ENCODE peak calls at places on chromosome 18, in eight cellular contexts. D, F, L, E, G, X, V and H are unnamed samples.

GRCh38 chr18:80040515-80040914 is 6.3 kb downstream of the RBFA start:
- DNase-seq in D (no peak), V (no peak), F (no peak), X (no peak), G (no peak), L (no peak), E (no peak), H (no peak)

GRCh38 chr18:49572935-49573334 is 11.1 kb downstream of the LIPG start:
- DNase-seq in L (no peak), G (no peak), F (no peak), X (no peak), V (peak), E (no peak), D (peak), H (no peak)

GRCh38 chr18:75208055-75208835 is 694 bp downstream of the PTGR3 start:
- DNase-seq in V (no peak), X (peak), D (peak), L (peak), G (peak), E (no peak), F (no peak), H (peak)

GRCh38 chr18:49915352-49915751 is 102.0 kb upstream of the ACAA2 start:
- DNase-seq in E (no peak), L (no peak), F (no peak), X (no peak), D (no peak), G (no peak), V (no peak), H (no peak)

GRCh38 chr18:22846088-22846683 is 86.9 kb upstream of the RBBP8 start:
- DNase-seq in L (no peak), V (no peak), G (no peak), X (no peak), E (no peak), D (no peak), F (no peak), H (peak)

GRCh38 chr18:21799706-21800105 is 59.1 kb downstream of the MIB1 start:
- DNase-seq in L (no peak), V (no peak), F (no peak), X (no peak), D (no peak), G (no peak), E (no peak), H (no peak)

GRCh38 chr18:37889963-37890362 is 324.4 kb upstream of the CELF4 start:
- DNase-seq in L (no peak), V (no peak), E (no peak), F (no peak), X (no peak), D (no peak), G (no peak), H (no peak)

GRCh38 chr18:28771849-28772248 is 594.9 kb upstream of the CDH2 start:
- DNase-seq in L (no peak), F (no peak), X (no peak), D (no peak), E (no peak), G (no peak), V (no peak), H (no peak)

GRCh38 chr18:58892536-58892935 is 27.9 kb downstream of the ZNF532 start:
- DNase-seq in F (no peak), L (no peak), E (no peak), V (no peak), X (no peak), G (no peak), D (no peak), H (no peak)

GRCh38 chr18:58097127-58097906 is 53.3 kb downstream of the NEDD4L start:
- DNase-seq in X (peak), D (no peak), F (no peak), L (no peak), E (no peak), V (no peak), G (no peak), H (no peak)

GRCh38 chr18:26503382-26503781 is 45.0 kb downstream of the KCTD1 start:
- DNase-seq in L (no peak), E (no peak), X (no peak), F (no peak), G (no peak), D (no peak), V (no peak), H (no peak)

GRCh38 chr18:23738151-23738550 is 48.9 kb downstream of the LAMA3 start:
- DNase-seq in F (no peak), D (no peak), G (no peak), L (no peak), X (no peak), V (no peak), E (no peak), H (no peak)

GRCh38 chr18:57859314-57859713 is 56.2 kb upstream of the ATP8B1 start:
- DNase-seq in D (no peak), G (peak), L (no peak), V (no peak), F (no peak), E (no peak), X (peak), H (peak)

GRCh38 chr18:41126541-41127235 is 828.3 kb upstream of the PIK3C3 start:
- DNase-seq in D (no peak), E (no peak), L (no peak), V (no peak), F (peak), G (no peak), X (no peak), H (no peak)

GRCh38 chr18:3525870-3526420 is 76.0 kb downstream of the TGIF1 start:
- DNase-seq in D (peak), X (no peak), G (no peak), L (no peak), E (no peak), V (no peak), F (no peak), H (peak)

GRCh38 chr18:49811151-49811938 is 2.0 kb downstream of the ACAA2 start:
- DNase-seq in G (no peak), V (no peak), X (no peak), L (no peak), E (no peak), F (no peak), D (no peak), H (no peak)

GRCh38 chr18:75053028-75053624 is 155.8 kb downstream of the PTGR3 start:
- DNase-seq in L (no peak), E (no peak), D (no peak), F (no peak), V (no peak), G (no peak), X (no peak), H (no peak)

GRCh38 chr18:79682896-79683625 is 3.5 kb downstream of the CTDP1 start:
- DNase-seq in L (no peak), V (no peak), G (no peak), F (no peak), E (no peak), D (no peak), X (no peak), H (no peak)

GRCh38 chr18:56267334-56267733 is 371.1 kb downstream of the TXNL1 start:
- DNase-seq in D (no peak), X (no peak), L (no peak), V (no peak), F (no peak), E (no peak), G (no peak), H (no peak)

GRCh38 chr18:74006160-74006559 is 141.5 kb downstream of the FBXO15 start:
- DNase-seq in X (no peak), G (no peak), L (no peak), F (no peak), E (no peak), V (no peak), D (no peak), H (no peak)

GRCh38 chr18:59902180-59902992 is 2.6 kb downstream of the PMAIP1 start:
- DNase-seq in E (no peak), F (no peak), X (no peak), V (no peak), D (no peak), G (no peak), L (no peak), H (no peak)

GRCh38 chr18:2657788-2658458 is 2.4 kb downstream of the SMCHD1 start:
- DNase-seq in V (no peak), E (peak), X (no peak), D (no peak), L (no peak), G (no peak), F (no peak), H (peak)

GRCh38 chr18:63953811-63954210 is 4.7 kb downstream of the HMSD start:
- DNase-seq in V (no peak), D (no peak), E (no peak), G (no peak), F (no peak), X (no peak), L (no peak), H (no peak)

DNA sequence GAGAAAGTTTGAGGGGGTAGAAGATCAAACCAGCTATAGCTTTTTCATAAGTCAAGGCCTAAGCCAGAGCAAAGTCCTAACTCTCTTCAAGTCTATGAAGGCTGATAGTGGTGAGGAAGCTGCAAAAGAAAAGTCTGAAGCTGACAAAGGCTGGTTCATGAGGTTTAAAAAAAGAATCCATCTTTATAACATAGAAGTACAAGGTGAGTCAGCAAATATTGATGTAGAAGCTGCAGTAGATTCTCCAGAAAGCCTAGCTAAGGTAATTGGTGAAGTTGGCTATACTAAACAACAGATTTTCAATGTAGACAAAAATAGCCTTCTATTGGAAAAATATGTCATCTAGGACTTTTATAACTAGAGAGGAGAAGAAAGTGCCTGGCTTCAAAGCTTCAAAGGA is 141.4 kb upstream of the ZNF521 start:
- DNase-seq in L (no peak), D (no peak), G (no peak), F (no peak), E (no peak), X (no peak), V (no peak), H (no peak)
- TF ChIP-seq CTCF in L (no peak), D (no peak), G (no peak), F (no peak), E (no peak), X (no peak), V (no peak), H (no peak)

DNA sequence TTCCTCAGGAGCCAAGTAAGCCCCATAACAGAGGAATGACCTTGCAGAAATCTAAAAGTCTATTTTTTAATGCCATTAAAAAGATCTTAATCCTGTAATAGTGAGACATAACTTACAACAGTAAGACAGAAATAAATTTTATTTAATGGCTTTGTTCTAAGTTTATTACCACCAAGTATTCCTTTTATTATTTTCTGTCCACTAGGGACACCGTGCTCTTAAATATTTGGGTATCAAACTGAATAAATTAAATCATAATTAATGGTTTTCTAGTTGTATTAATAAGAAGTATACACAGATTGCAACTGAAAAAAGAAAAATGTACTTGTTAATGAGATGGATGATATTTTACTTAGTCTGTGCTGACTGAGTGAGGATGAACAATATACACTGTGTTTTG is 3.1 kb upstream of the B4GALT6 start:
- DNase-seq in G (no peak), E (no peak), L (no peak), V (no peak), F (no peak), X (no peak), D (no peak), H (no peak)
- TF ChIP-seq CTCF in G (no peak), E (peak), L (no peak), V (peak), F (peak), X (no peak), D (no peak), H (no peak)

GRCh38 chr18:61953161-61953560 is 60.4 kb upstream of the RNF152 start:
- DNase-seq in X (no peak), L (no peak), D (no peak), F (no peak), E (no peak), V (no peak), G (no peak), H (no peak)

GRCh38 chr18:61953641-61954040 is 60.8 kb upstream of the RNF152 start:
- DNase-seq in F (no peak), G (no peak), X (no peak), E (no peak), V (no peak), L (no peak), D (no peak), H (no peak)

GRCh38 chr18:61955644-61956043 is 62.8 kb upstream of the RNF152 start:
- DNase-seq in V (no peak), D (no peak), L (no peak), X (no peak), F (no peak), G (no peak), E (no peak), H (no peak)

GRCh38 chr18:61954347-61954746 is 61.5 kb upstream of the RNF152 start:
- DNase-seq in D (no peak), E (no peak), X (no peak), F (no peak), L (no peak), G (no peak), V (no peak), H (no peak)

DNA sequence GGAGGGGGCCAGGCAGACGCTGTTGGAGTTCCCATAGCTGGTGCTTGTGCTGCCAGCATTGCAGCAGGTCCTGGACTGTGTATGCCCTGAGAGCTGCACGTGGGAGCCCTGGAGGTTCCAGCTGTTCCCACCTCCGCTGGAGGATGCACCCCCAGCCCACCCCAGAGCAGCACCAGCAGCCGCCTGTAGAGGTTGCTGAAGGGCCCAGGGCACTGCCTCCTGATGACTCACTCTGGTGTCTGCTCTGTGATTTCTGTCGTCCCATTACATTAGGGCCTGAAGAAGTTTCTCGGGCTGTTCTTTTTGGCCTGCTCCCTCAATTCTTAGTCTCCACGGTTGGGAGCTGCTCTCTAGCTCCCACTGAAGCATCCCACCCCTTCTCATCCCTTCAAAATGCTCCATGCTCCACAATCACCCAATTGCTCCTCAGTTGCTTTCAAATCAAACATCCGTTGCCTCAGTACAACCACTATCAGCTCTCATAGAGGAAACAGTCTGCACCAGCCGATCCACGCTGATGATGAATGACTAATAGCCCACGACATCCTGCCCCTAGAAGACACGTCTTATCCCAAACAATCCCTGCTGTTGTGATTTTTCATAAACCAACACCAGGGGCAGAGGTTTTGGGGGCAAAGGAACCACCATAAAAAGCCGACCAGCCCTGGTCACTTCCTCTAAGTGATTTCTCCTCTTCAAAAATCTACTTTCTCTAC is 65.2 kb upstream of the RNF152 start:
- DNase-seq in V (no peak), X (no peak), D (no peak), L (no peak), E (no peak), F (no peak), G (no peak), H (no peak)
- TF ChIP-seq CTCF in V (no peak), X (no peak), D (no peak), L (no peak), E (no peak), F (no peak), G (no peak), H (no peak)

GRCh38 chr18:36454258-36454657 is 156.7 kb downstream of the FHOD3 start:
- DNase-seq in V (no peak), L (no peak), F (no peak), D (no peak), E (no peak), X (no peak), G (no peak), H (no peak)

GRCh38 chr18:36456622-36457021 is 159.1 kb downstream of the FHOD3 start:
- DNase-seq in D (no peak), F (no peak), G (no peak), X (no peak), V (no peak), L (no peak), E (no peak), H (no peak)

GRCh38 chr18:36457683-36458082 is 160.2 kb downstream of the FHOD3 start:
- DNase-seq in G (no peak), E (no peak), L (no peak), X (no peak), F (no peak), D (no peak), V (no peak), H (no peak)

GRCh38 chr18:36454848-36455458 is 157.4 kb downstream of the FHOD3 start:
- DNase-seq in G (no peak), L (no peak), D (no peak), V (no peak), F (no peak), E (no peak), X (no peak), H (no peak)

DNA sequence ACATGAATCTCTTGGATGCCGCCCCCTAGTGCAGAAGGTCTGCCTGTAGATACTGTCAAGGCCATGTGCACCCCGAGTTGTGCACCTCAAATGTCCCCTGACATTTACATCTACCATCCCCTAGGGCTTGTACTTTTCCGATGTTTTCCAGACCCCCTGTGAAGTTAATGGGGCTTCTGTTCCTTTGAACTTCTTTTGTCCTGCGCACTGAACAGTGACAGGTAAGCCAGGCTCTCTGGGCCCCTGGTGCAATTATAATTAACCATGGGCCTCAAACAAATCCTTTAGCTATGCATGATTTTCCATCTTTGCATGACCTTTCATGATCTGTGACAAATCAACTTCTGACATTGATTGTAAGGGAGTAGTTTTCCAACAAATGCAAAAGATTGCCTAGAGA is 158.4 kb downstream of the FHOD3 start:
- DNase-seq in D (no peak), G (no peak), X (no peak), V (no peak), E (no peak), F (no peak), L (no peak), H (no peak)
- TF ChIP-seq CTCF in D (no peak), G (no peak), X (no peak), V (no peak), E (no peak), F (no peak), L (no peak), H (peak)

GRCh38 chr18:7177131-7177744 is 53.7 kb upstream of the LRRC30 start:
- DNase-seq in D (no peak), E (peak), V (peak), F (peak), X (peak), L (no peak), G (no peak), H (no peak)
- TF ChIP-seq CTCF in D (peak), E (peak), V (peak), F (peak), X (peak), L (peak), G (peak), H (peak)

GRCh38 chr18:78506031-78506461 is 473.6 kb upstream of the SALL3 start:
- DNase-seq in D (no peak), F (no peak), G (no peak), L (no peak), X (no peak), V (peak), E (no peak), H (no peak)
- TF ChIP-seq CTCF in D (no peak), F (no peak), G (no peak), L (no peak), X (no peak), V (peak), E (no peak), H (no peak)

GRCh38 chr18:45044787-45045186 is 364.1 kb downstream of the SETBP1 start:
- DNase-seq in G (peak), V (no peak), E (no peak), L (no peak), D (no peak), F (no peak), X (no peak), H (no peak)
- TF ChIP-seq CTCF in G (no peak), V (no peak), E (no peak), L (no peak), D (no peak), F (no peak), X (no peak), H (no peak)

DNA sequence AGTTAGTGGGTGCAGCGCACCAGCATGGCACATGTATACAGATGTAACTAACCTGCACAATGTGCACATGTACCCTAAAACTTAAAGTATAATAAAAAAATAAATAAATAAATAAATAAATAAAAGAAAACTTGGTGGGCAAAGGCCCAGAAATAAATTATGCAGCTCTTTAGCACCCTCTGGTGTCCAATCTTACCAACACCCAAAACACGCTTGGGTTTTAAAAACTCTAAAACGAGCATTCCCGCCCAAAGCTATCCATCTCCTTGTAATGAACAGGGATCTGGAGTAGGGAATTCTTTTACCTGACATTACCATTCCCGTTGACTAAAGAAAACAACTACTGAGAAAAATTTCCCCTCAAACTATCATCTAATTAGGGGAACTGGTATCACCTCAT is 2005.9 kb upstream of the CELF4 start:
- DNase-seq in V (no peak), D (no peak), L (no peak), X (no peak), F (no peak), E (no peak), G (no peak), H (peak)
- TF ChIP-seq CTCF in V (peak), D (peak), L (no peak), X (no peak), F (peak), E (peak), G (peak), H (peak)